ENCODE peak calls at places on chromosomes 5 and 9, in four cellular contexts. One of them, this sample, is unnamed. For H3K27me3 and H3K36me3, the result is how much of the 10 kb centered on the place peaks cover.

GRCh38 chr5:23704176-23704855 is 196.9 kb downstream of the PRDM9 start:
- DNase-seq in transverse colon: no peak
- DNase-seq in CD8-positive, alpha-beta memory T cell: no peak
- DNase-seq in GM23338: no peak
- DNase-seq in this sample: no peak

GRCh38 chr9:124778575-124779367 is 1.8 kb downstream of the OLFML2A start:
- DNase-seq in CD8-positive, alpha-beta memory T cell: no peak
- DNase-seq in GM23338: no peak
- DNase-seq in transverse colon: no peak
- DNase-seq in this sample: no peak

GRCh38 chr5:39605966-39606591 is 181.3 kb upstream of the DAB2 start:
- DNase-seq in GM23338: no peak
- DNase-seq in CD8-positive, alpha-beta memory T cell: no peak
- DNase-seq in transverse colon: no peak
- DNase-seq in this sample: no peak

GRCh38 chr5:40736103-40736875 is 19.5 kb downstream of the TTC33 start:
- DNase-seq in GM23338: peak
- DNase-seq in CD8-positive, alpha-beta memory T cell: peak
- DNase-seq in transverse colon: no peak
- DNase-seq in this sample: peak

GRCh38 chr5:107253246-107253645 is 417.5 kb downstream of the EFNA5 start:
- DNase-seq in transverse colon: no peak
- DNase-seq in CD8-positive, alpha-beta memory T cell: no peak
- DNase-seq in GM23338: no peak
- DNase-seq in this sample: no peak

GRCh38 chr9:96135904-96136303 is 166.1 kb downstream of the HSD17B3 start:
- DNase-seq in transverse colon: no peak
- DNase-seq in CD8-positive, alpha-beta memory T cell: no peak
- DNase-seq in GM23338: no peak
- DNase-seq in this sample: no peak

GRCh38 chr9:104802110-104802509 is 38.2 kb downstream of the NIPSNAP3B start:
- DNase-seq in transverse colon: no peak
- DNase-seq in GM23338: no peak
- DNase-seq in CD8-positive, alpha-beta memory T cell: no peak
- DNase-seq in this sample: no peak

GRCh38 chr5:109155625-109156024 is 254.1 kb downstream of the PJA2 start:
- DNase-seq in GM23338: no peak
- DNase-seq in CD8-positive, alpha-beta memory T cell: no peak
- DNase-seq in transverse colon: no peak
- DNase-seq in this sample: no peak

GRCh38 chr5:73820321-73820720 is 194.3 kb downstream of the ARHGEF28 start:
- DNase-seq in CD8-positive, alpha-beta memory T cell: no peak
- DNase-seq in GM23338: no peak
- DNase-seq in transverse colon: peak
- DNase-seq in this sample: no peak

GRCh38 chr9:5749306-5749705 is 83.6 kb downstream of the ERMP1 start:
- DNase-seq in GM23338: no peak
- DNase-seq in CD8-positive, alpha-beta memory T cell: no peak
- DNase-seq in transverse colon: no peak
- DNase-seq in this sample: no peak

GRCh38 chr9:116451500-116451899 is 235.6 kb upstream of the TRIM32 start:
- DNase-seq in GM23338: no peak
- DNase-seq in transverse colon: no peak
- DNase-seq in CD8-positive, alpha-beta memory T cell: no peak
- DNase-seq in this sample: no peak

GRCh38 chr5:149837680-149838269 is 106.8 kb downstream of the PDE6A start:
- DNase-seq in CD8-positive, alpha-beta memory T cell: no peak
- DNase-seq in transverse colon: peak
- DNase-seq in GM23338: peak
- DNase-seq in this sample: peak

GRCh38 chr5:27472000-27472763 is 433.8 kb upstream of the CDH9 start:
- DNase-seq in CD8-positive, alpha-beta memory T cell: no peak
- DNase-seq in transverse colon: no peak
- DNase-seq in GM23338: peak
- DNase-seq in this sample: peak

GRCh38 chr9:99353408-99353807 is 131.3 kb downstream of the SEC61B start:
- DNase-seq in GM23338: no peak
- DNase-seq in transverse colon: no peak
- DNase-seq in CD8-positive, alpha-beta memory T cell: no peak
- DNase-seq in this sample: no peak

GRCh38 chr5:33441241-33441844 is 578 bp downstream of the TARS1 start:
- DNase-seq in transverse colon: peak
- DNase-seq in GM23338: peak
- DNase-seq in CD8-positive, alpha-beta memory T cell: no peak
- DNase-seq in this sample: no peak

GRCh38 chr9:136104488-136104800 is 9.4 kb upstream of the NACC2 start:
- DNase-seq in transverse colon: no peak
- DNase-seq in GM23338: no peak
- DNase-seq in CD8-positive, alpha-beta memory T cell: no peak
- DNase-seq in this sample: peak

GRCh38 chr5:143172736-143173135 is 230.8 kb downstream of the NR3C1 start:
- DNase-seq in transverse colon: no peak
- DNase-seq in GM23338: no peak
- DNase-seq in CD8-positive, alpha-beta memory T cell: no peak
- DNase-seq in this sample: no peak

GRCh38 chr5:135438712-135439111 is 8.4 kb downstream of the DCANP1 start:
- DNase-seq in GM23338: no peak
- DNase-seq in CD8-positive, alpha-beta memory T cell: no peak
- DNase-seq in transverse colon: no peak
- DNase-seq in this sample: peak

GRCh38 chr9:97601228-97601898 is 31.8 kb downstream of the TSTD2 start:
- DNase-seq in transverse colon: no peak
- DNase-seq in GM23338: no peak
- DNase-seq in CD8-positive, alpha-beta memory T cell: no peak
- DNase-seq in this sample: no peak

GRCh38 chr5:157744055-157745011 is 821 bp downstream of the LSM11 start:
- DNase-seq in transverse colon: peak
- DNase-seq in CD8-positive, alpha-beta memory T cell: peak
- DNase-seq in GM23338: peak
- DNase-seq in this sample: peak

GRCh38 chr5:3736926-3737325 is 141.3 kb downstream of the IRX1 start:
- DNase-seq in transverse colon: no peak
- DNase-seq in CD8-positive, alpha-beta memory T cell: no peak
- DNase-seq in GM23338: no peak
- DNase-seq in this sample: no peak

GRCh38 chr5:177588413-177588909 is 3.5 kb upstream of the TMED9 start:
- DNase-seq in CD8-positive, alpha-beta memory T cell: no peak
- DNase-seq in transverse colon: no peak
- DNase-seq in GM23338: no peak
- DNase-seq in this sample: no peak

GRCh38 chr9:69583641-69584234 is 88.4 kb downstream of the APBA1 start:
- DNase-seq in CD8-positive, alpha-beta memory T cell: no peak
- DNase-seq in GM23338: no peak
- DNase-seq in transverse colon: no peak
- DNase-seq in this sample: no peak

GRCh38 chr9:95049761-95050160 is 267.7 kb downstream of the FANCC start:
- DNase-seq in transverse colon: no peak
- DNase-seq in GM23338: no peak
- DNase-seq in CD8-positive, alpha-beta memory T cell: no peak
- DNase-seq in this sample: no peak

GRCh38 chr9:81879501-81879916 is 48.7 kb upstream of the SPATA31D4 start:
- DNase-seq in CD8-positive, alpha-beta memory T cell: no peak
- DNase-seq in transverse colon: peak
- DNase-seq in GM23338: no peak
- DNase-seq in this sample: no peak

GRCh38 chr5:98638701-98639100 is 134.8 kb upstream of the RGMB start:
- DNase-seq in transverse colon: no peak
- DNase-seq in GM23338: no peak
- DNase-seq in CD8-positive, alpha-beta memory T cell: no peak
- DNase-seq in this sample: no peak

GRCh38 chr5:96680759-96681158 is 18.6 kb downstream of the CAST start:
- DNase-seq in CD8-positive, alpha-beta memory T cell: no peak
- DNase-seq in transverse colon: no peak
- DNase-seq in GM23338: no peak
- DNase-seq in this sample: no peak

GRCh38 chr5:80193421-80193820 is 62.4 kb downstream of the SERINC5 start:
- DNase-seq in GM23338: no peak
- DNase-seq in CD8-positive, alpha-beta memory T cell: no peak
- DNase-seq in transverse colon: no peak
- DNase-seq in this sample: no peak

GRCh38 chr9:136769710-136770191 is 5.4 kb upstream of the LCN15 start:
- DNase-seq in GM23338: peak
- DNase-seq in transverse colon: peak
- DNase-seq in CD8-positive, alpha-beta memory T cell: peak
- DNase-seq in this sample: peak

DNA sequence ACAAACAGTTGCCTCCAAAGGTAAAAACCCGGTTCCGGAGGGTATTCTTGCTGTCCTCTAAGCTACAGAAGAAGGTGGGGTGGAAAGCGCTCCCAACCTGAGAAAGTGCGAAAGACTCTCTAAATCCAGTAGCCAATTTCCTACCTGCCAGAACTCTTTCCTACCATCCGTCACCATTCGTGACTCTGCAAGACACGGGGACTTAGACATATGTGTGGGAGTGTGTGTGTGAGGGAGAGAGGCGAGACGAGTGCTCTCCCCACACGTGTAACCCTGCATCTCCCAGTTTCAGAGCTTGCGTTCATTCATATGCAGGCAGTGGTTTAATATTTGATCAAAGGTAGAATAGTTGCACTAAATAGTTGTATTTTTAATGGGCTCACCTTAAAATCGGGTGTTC is 473 bp upstream of the GABRA1 start:
- DNase-seq in transverse colon: no peak
- DNase-seq in GM23338: peak
- DNase-seq in CD8-positive, alpha-beta memory T cell: no peak
- DNase-seq in this sample: peak
- H3K27me3 ChIP-seq in transverse colon: half or more
- H3K27me3 ChIP-seq in GM23338: under half
- H3K27me3 ChIP-seq in CD8-positive, alpha-beta memory T cell: under half
- H3K27me3 ChIP-seq in this sample: under half

GRCh38 chr9:131125288-131126058 is at the start of gene NUP214:
- DNase-seq in GM23338: peak
- DNase-seq in transverse colon: peak
- DNase-seq in CD8-positive, alpha-beta memory T cell: peak
- DNase-seq in this sample: peak
- H3K36me3 ChIP-seq in GM23338: under half
- H3K36me3 ChIP-seq in transverse colon: under half
- H3K36me3 ChIP-seq in CD8-positive, alpha-beta memory T cell: under half
- H3K36me3 ChIP-seq in this sample: under half

GRCh38 chr5:151140686-151141459 is 16.7 kb downstream of the ANXA6 start:
- DNase-seq in GM23338: no peak
- DNase-seq in transverse colon: no peak
- DNase-seq in CD8-positive, alpha-beta memory T cell: no peak
- DNase-seq in this sample: no peak
- H3K4me3 ChIP-seq in GM23338: no peak
- H3K4me3 ChIP-seq in transverse colon: no peak
- H3K4me3 ChIP-seq in CD8-positive, alpha-beta memory T cell: peak
- H3K4me3 ChIP-seq in this sample: no peak

DNA sequence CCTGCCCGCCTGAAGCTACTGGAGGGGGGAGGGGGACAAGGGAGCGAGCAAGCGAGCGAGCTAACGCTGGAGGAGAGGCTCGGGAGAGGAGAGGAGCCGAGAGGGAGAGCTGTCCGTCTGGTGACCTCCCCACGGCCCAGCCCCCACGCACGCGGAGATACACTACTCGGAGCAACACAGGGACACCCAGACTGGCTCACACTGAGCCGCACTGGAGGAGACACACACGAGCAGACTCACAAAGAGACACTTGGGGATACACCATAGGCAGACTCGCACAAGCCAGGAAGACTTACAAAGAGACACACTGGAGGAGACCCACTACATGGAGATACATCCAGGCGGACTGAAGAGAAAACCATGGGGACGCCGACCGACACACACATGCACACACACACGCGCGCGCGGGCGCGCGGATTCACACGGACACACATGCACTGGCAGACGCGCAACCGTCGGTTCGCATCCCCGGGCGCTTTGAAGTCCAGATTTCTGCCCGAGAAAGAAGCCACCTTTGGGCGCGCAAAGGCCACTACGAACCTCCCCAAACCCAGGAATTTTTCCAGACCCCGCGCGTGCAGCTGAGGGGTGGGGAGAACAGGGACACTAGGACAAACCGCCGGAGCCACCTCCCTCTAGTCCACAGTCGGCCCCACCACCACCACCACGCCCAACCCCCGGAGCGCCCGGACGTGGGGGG is 703 bp downstream of the CNTFR start:
- DNase-seq in CD8-positive, alpha-beta memory T cell: no peak
- DNase-seq in transverse colon: no peak
- DNase-seq in GM23338: peak
- DNase-seq in this sample: peak
- H3K27me3 ChIP-seq in CD8-positive, alpha-beta memory T cell: half or more
- H3K27me3 ChIP-seq in transverse colon: half or more
- H3K27me3 ChIP-seq in GM23338: half or more
- H3K27me3 ChIP-seq in this sample: half or more

GRCh38 chr5:6758706-6759105 is 45.5 kb downstream of the TENT4A start:
- DNase-seq in transverse colon: no peak
- DNase-seq in GM23338: no peak
- DNase-seq in CD8-positive, alpha-beta memory T cell: no peak
- DNase-seq in this sample: no peak

GRCh38 chr5:6759401-6759800 is 46.2 kb downstream of the TENT4A start:
- DNase-seq in GM23338: peak
- DNase-seq in CD8-positive, alpha-beta memory T cell: no peak
- DNase-seq in transverse colon: no peak
- DNase-seq in this sample: peak

GRCh38 chr5:6758201-6758600 is 45.0 kb downstream of the TENT4A start:
- DNase-seq in transverse colon: no peak
- DNase-seq in GM23338: no peak
- DNase-seq in CD8-positive, alpha-beta memory T cell: no peak
- DNase-seq in this sample: no peak

GRCh38 chr5:6755941-6756340 is 42.7 kb downstream of the TENT4A start:
- DNase-seq in GM23338: no peak
- DNase-seq in transverse colon: no peak
- DNase-seq in CD8-positive, alpha-beta memory T cell: no peak
- DNase-seq in this sample: no peak

DNA sequence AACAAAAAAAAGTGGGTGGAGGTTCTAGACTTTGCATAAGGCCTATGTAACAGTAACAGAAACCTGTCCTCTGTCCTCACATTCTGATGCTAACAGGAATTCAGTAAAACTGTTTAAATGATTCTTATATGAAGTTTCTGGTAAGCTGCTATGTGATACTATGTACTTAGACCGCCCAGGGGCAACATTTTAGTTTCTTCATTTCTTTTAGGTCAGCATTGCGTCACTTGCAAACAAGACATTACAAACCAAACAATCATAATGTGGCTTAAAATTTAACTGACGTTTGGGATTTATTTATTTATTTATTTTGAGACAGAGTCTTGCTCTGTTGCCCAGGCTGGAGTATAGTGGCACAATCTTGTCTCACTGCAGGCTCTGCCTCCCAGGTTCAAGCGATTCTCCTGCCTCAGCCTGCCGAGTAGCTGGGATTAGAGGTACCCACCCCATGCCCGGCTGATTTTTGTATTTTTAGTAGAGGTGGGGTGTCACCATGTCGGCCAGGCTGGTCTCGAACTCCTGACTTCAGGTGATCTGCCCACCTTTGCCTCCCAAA is 44.3 kb downstream of the TENT4A start:
- DNase-seq in CD8-positive, alpha-beta memory T cell: no peak
- DNase-seq in transverse colon: no peak
- DNase-seq in GM23338: no peak
- DNase-seq in this sample: no peak
- H3K36me3 ChIP-seq in CD8-positive, alpha-beta memory T cell: under half
- H3K36me3 ChIP-seq in transverse colon: under half
- H3K36me3 ChIP-seq in GM23338: under half
- H3K36me3 ChIP-seq in this sample: under half